ENCODE peak calls at places on chromosome 15, in eight cellular contexts. C is transverse colon, Z is Peyer's patch, P is stomach, V is A549, D is body of pancreas, U is GM12878, S is sigmoid colon. M is an unnamed sample.

GRCh38 chr15:70636540-70637165 is 126.7 kb downstream of the UACA start:
- DNase-seq in P (no peak), Z (no peak), C (no peak), D (no peak), V (no peak), S (no peak), U (no peak), M (no peak)

GRCh38 chr15:95734422-95735316 is 595.8 kb upstream of the NR2F2 start:
- DNase-seq in Z (no peak), U (no peak), C (no peak), V (no peak), S (no peak), P (no peak), D (no peak), M (no peak)

GRCh38 chr15:76368135-76368588 is 31.6 kb downstream of the ISL2 start:
- DNase-seq in Z (no peak), C (peak), U (no peak), D (no peak), P (no peak), V (no peak), S (no peak), M (no peak)

GRCh38 chr15:35813573-35813972 is 267.6 kb upstream of the DPH6 start:
- DNase-seq in C (no peak), V (no peak), U (no peak), D (no peak), S (no peak), P (no peak), Z (no peak), M (no peak)

GRCh38 chr15:60548101-60548500 is 69.2 kb upstream of the ICE2 start:
- DNase-seq in C (no peak), Z (no peak), V (no peak), U (peak), P (no peak), D (no peak), S (no peak), M (no peak)

GRCh38 chr15:29364429-29365078 is 94.9 kb upstream of the NSMCE3 start:
- DNase-seq in D (no peak), Z (no peak), C (no peak), V (peak), S (no peak), P (no peak), U (no peak), M (peak)

GRCh38 chr15:70526221-70526973 is 237.0 kb downstream of the UACA start:
- DNase-seq in U (no peak), S (no peak), V (peak), P (no peak), Z (no peak), C (peak), D (no peak), M (peak)

GRCh38 chr15:40441012-40441735 is 421 bp downstream of the BAHD1 start:
- DNase-seq in D (no peak), C (no peak), Z (no peak), S (no peak), U (no peak), P (no peak), V (peak), M (no peak)

GRCh38 chr15:30895461-30896210 is 8.1 kb upstream of the FAN1 start:
- DNase-seq in D (no peak), S (no peak), V (no peak), Z (no peak), U (no peak), C (no peak), P (no peak), M (no peak)

GRCh38 chr15:91853968-91854943 is 748 bp downstream of the SLCO3A1 start:
- DNase-seq in V (peak), D (peak), P (peak), U (no peak), Z (peak), C (peak), S (peak), M (peak)

GRCh38 chr15:100493213-100493612 is 35.5 kb downstream of the CERS3 start:
- DNase-seq in Z (no peak), V (no peak), U (no peak), P (no peak), S (no peak), D (no peak), C (no peak), M (no peak)

GRCh38 chr15:75843618-75844610 is 667 bp downstream of the UBE2Q2 start:
- DNase-seq in U (no peak), D (peak), S (peak), V (peak), Z (peak), P (peak), C (peak), M (peak)

GRCh38 chr15:52294881-52295420 is 653 bp downstream of the MYO5C start:
- DNase-seq in C (no peak), S (no peak), V (peak), U (no peak), D (peak), Z (peak), P (no peak), M (no peak)

GRCh38 chr15:31272558-31273257 is 53.9 kb upstream of the KLF13 start:
- DNase-seq in P (peak), D (no peak), S (peak), Z (peak), U (no peak), C (peak), V (no peak), M (no peak)

GRCh38 chr15:94586099-94586498 is 354.7 kb downstream of the MCTP2 start:
- DNase-seq in Z (no peak), C (no peak), D (no peak), U (no peak), V (no peak), S (no peak), P (no peak), M (no peak)

GRCh38 chr15:51629612-51630011 is 7.0 kb upstream of the DMXL2 start:
- DNase-seq in P (no peak), C (no peak), Z (no peak), S (no peak), D (no peak), U (no peak), V (no peak), M (no peak)

GRCh38 chr15:63083541-63083940 is 38.1 kb upstream of the LACTB start:
- DNase-seq in U (no peak), P (no peak), Z (no peak), S (no peak), C (no peak), V (no peak), D (no peak), M (no peak)

GRCh38 chr15:51861557-51862350 is 32.3 kb downstream of the TMOD3 start:
- DNase-seq in Z (no peak), D (no peak), P (no peak), V (no peak), S (no peak), C (no peak), U (no peak), M (no peak)

GRCh38 chr15:46296797-46297196 is 662.0 kb downstream of the SQOR start:
- DNase-seq in P (no peak), C (no peak), S (no peak), U (no peak), Z (no peak), V (no peak), D (no peak), M (no peak)

GRCh38 chr15:81327526-81327925 is 3.6 kb upstream of the STARD5 start:
- DNase-seq in C (no peak), D (no peak), Z (no peak), P (no peak), U (no peak), S (no peak), V (no peak), M (peak)

GRCh38 chr15:91151781-91152563 is 51.9 kb downstream of the SV2B start:
- DNase-seq in P (no peak), V (no peak), S (no peak), C (no peak), Z (no peak), D (peak), U (no peak), M (no peak)

GRCh38 chr15:100515758-100516157 is 13.0 kb downstream of the CERS3 start:
- DNase-seq in V (no peak), D (no peak), Z (no peak), S (no peak), C (no peak), P (no peak), U (no peak), M (no peak)

GRCh38 chr15:67164401-67164791 is 90.1 kb downstream of the AAGAB start:
- DNase-seq in V (no peak), S (no peak), C (no peak), Z (no peak), D (no peak), U (no peak), P (no peak), M (no peak)

GRCh38 chr15:73190189-73190601 is 137.9 kb downstream of the NEO1 start:
- DNase-seq in C (no peak), D (no peak), V (no peak), Z (no peak), S (no peak), P (no peak), U (no peak), M (no peak)

GRCh38 chr15:73317651-73318462 is 50.9 kb downstream of the HCN4 start:
- DNase-seq in U (no peak), D (no peak), Z (peak), P (no peak), V (no peak), C (no peak), S (no peak), M (peak)

GRCh38 chr15:57112178-57112577 is 193.7 kb downstream of the TCF12 start:
- DNase-seq in D (no peak), U (no peak), Z (no peak), V (no peak), P (no peak), C (no peak), S (no peak), M (no peak)

GRCh38 chr15:78108300-78109084 is 16.1 kb downstream of the SH2D7 start:
- DNase-seq in U (peak), C (peak), P (peak), D (peak), Z (peak), S (peak), V (peak), M (peak)

GRCh38 chr15:65056868-65057548 is 10.8 kb downstream of the RASL12 start:
- DNase-seq in V (peak), Z (peak), P (peak), D (no peak), C (peak), S (no peak), U (no peak), M (peak)

GRCh38 chr15:45179221-45179985 is 8.4 kb downstream of the SHF start:
- DNase-seq in U (no peak), C (peak), S (no peak), V (peak), P (peak), D (peak), Z (peak), M (no peak)

GRCh38 chr15:66573719-66574641 is 8.2 kb upstream of the LCTL start:
- DNase-seq in P (no peak), V (no peak), U (no peak), C (no peak), Z (no peak), D (no peak), S (peak), M (no peak)

GRCh38 chr15:40333922-40334492 is 6.7 kb downstream of the CCDC9B start:
- DNase-seq in C (peak), U (no peak), D (no peak), S (peak), Z (peak), V (no peak), P (no peak), M (no peak)

GRCh38 chr15:101455291-101455916 is 34.1 kb downstream of the PCSK6 start:
- DNase-seq in P (no peak), U (no peak), C (no peak), S (no peak), D (no peak), V (no peak), Z (no peak), M (no peak)

GRCh38 chr15:74490339-74490689 is 29.4 kb upstream of the UBL7 start:
- DNase-seq in V (no peak), D (no peak), Z (no peak), U (no peak), P (no peak), C (no peak), S (no peak), M (no peak)

DNA sequence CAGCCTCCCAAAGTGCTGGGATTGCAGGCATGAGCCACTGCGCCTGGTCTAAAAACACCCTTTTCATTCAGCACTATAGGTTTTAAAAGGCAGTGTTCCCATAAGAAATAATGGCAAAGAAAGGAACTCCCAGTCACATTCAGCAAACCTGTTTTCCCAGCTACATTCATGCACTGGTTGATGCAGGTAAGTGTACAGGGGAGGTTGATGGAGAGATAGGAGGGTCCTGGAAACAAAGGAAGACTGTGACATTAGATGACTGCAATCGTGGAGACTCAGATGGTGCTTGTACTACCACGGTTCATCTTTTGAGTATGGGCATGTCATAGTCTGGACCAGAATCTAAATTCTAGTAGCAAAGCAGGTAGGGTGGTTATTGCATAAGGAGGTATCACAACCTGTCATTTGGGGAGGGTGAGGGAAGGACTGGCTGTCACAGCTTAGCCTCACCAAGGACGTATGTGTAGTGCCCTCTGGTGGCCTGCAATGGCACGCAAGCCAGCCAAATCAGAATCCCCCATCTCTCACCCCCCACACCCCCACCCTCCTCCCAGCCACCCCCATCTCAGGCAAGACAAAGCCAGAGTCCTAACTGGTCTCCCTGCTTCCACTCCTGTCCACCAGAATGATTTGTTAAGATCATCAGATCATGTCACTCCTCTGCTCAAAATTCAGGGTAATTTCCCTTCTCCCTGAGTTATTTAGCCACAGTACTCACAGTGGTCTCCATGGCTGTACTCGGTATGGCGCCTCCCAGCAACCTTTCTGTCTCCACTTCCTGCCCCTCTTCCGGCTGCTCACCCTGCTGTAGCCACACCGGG is 28.8 kb upstream of the UBL7 start:
- DNase-seq in S (no peak), V (peak), P (peak), C (peak), D (peak), Z (peak), U (peak), M (peak)
- TF ChIP-seq POLR2A in S (no peak), V (no peak), P (no peak), C (no peak), D (no peak), Z (no peak), U (peak), M (no peak)

DNA sequence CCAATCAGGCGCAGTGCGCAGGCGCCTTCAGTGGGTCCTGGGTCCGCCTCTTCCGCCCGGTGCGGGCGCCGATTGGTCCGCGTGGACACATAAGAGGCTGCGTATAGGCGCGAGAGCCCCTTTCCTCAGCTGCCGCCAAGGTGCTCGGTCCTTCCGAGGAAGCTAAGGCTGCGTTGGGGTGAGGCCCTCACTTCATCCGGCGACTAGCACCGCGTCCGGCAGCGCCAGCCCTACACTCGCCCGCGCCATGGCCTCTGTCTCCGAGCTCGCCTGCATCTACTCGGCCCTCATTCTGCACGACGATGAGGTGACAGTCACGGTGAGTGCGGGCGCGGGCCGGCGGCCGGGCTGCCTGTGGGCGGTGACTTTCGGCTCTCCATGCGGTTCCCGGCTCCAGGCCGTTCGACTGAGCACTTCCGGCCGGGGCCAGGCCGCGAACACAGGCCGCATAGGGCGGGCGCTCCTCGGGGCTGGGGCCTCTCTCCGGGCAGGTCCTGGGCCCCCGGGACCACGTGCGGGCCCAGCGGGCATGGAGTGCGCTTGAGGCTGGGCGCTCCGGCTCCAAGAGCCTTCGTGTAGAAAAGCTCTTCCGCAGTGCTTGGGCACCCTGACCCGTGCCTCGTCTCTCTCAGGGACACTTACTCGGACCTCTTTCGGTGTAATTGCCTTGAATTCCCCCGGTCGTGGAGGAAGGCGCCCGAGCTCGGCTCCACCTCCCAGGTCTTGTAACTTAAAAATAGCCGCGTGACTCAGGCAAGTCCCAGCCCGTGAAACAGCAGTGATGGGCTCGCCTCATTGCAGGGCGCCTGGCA is at the start of gene RPLP1:
- DNase-seq in D (peak), C (peak), S (peak), U (peak), P (peak), Z (peak), V (peak), M (peak)
- TF ChIP-seq POLR2A in D (peak), C (peak), S (peak), U (peak), P (peak), Z (peak), V (peak), M (peak)

GRCh38 chr15:84737005-84737404 is 11.4 kb upstream of the ZNF592 start:
- DNase-seq in C (no peak), U (no peak), D (no peak), P (no peak), Z (no peak), S (no peak), V (no peak), M (no peak)

GRCh38 chr15:84736375-84736774 is 12.0 kb upstream of the ZNF592 start:
- DNase-seq in C (peak), S (no peak), D (no peak), Z (no peak), U (peak), V (no peak), P (no peak), M (no peak)

GRCh38 chr15:84740691-84741090 is 7.7 kb upstream of the ZNF592 start:
- DNase-seq in U (no peak), D (no peak), P (no peak), Z (no peak), S (no peak), C (no peak), V (no peak), M (no peak)

GRCh38 chr15:84731774-84732173 is 15.8 kb upstream of the SEC11A start:
- DNase-seq in S (no peak), Z (no peak), U (no peak), D (no peak), P (no peak), V (no peak), C (no peak), M (no peak)

DNA sequence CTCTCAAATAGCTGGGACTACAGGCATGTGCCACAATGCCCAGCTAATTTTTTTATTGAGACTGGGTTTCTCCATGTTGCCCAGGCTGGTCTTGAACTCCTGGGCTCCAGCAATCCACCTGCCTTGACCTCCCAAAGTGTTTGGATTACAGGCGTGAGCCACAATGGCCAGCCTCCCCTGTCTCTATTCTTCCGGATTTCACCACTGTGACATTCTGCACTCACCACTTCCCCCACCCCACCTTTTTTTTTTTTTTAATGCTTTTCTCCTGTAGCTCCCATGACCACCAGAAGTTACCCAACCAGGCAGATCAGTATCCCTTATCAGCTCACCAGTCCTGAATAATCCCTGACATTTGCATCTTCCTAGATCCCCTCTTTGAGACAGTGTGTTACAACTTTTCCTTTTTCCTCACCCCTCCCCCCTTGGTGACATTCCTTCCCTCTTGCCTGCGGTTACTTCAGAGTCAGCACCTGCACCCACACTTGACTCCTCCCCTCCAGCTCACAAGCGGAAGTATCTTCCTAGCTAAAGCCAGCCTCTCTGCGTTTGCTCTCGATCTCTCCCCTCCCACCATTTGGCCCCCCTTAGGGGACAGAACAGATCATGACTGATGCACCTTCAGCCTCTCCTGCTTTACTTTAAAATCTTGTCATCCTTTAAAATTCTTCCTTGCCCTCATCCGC is 13.5 kb upstream of the ZNF592 start:
- DNase-seq in U (peak), P (peak), D (peak), C (peak), V (peak), S (peak), Z (peak), M (peak)
- TF ChIP-seq POLR2A in U (peak), P (no peak), D (peak), C (peak), V (peak), S (no peak), Z (peak), M (no peak)

GRCh38 chr15:43794269-43795037 is 2.3 kb downstream of the SERF2 start:
- DNase-seq in U (no peak), Z (no peak), V (no peak), C (no peak), S (no peak), P (no peak), D (peak), M (no peak)

GRCh38 chr15:43793647-43794046 is 1.5 kb downstream of the SERF2 start:
- DNase-seq in Z (no peak), D (no peak), P (no peak), S (no peak), U (no peak), V (no peak), C (no peak), M (no peak)

GRCh38 chr15:43795997-43796396 is 3.9 kb downstream of the SERF2 start:
- DNase-seq in U (no peak), D (no peak), S (no peak), C (no peak), P (no peak), Z (no peak), V (no peak), M (no peak)

GRCh38 chr15:43796566-43796965 is 3.5 kb downstream of the SERINC4 start:
- DNase-seq in C (no peak), U (no peak), Z (no peak), P (no peak), V (no peak), D (no peak), S (no peak), M (no peak)

DNA sequence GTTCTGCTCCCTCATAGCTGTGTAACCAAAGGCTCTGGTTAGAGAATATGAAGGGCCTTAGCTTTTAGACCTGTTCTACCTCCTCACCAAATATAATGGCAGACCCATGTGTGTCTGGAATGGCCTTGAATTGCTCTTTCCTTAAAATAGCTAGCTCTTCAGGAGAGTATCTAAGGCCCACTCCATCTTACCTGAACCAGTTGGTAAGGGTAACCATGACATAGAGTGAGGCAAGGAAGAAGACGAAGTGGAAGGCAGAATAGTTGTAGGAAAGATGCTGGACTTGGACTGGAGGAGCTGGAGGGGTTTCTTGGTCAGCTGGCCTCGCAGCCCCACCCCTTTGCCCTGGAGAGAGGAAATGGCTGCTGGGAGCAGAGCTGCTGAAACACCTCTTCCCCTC is 3.1 kb downstream of the SERF2 start:
- DNase-seq in S (no peak), P (no peak), V (no peak), D (no peak), U (no peak), Z (no peak), C (no peak), M (no peak)
- TF ChIP-seq POLR2A in S (no peak), P (no peak), V (no peak), D (no peak), U (peak), Z (no peak), C (no peak), M (no peak)